ENCODE peak calls at places on chromosome 1, in five cellular contexts. One of them, this sample, is unnamed.

GRCh38 chr1:228037401-228038386 is 30.9 kb downstream of the WNT3A start:
- DNase-seq in activated T-helper 9 cell treated with anti-CD3 and anti-CD28 coated beads, Interleukin-2, amount 50 U/mL, for 16 hours: no peak
- DNase-seq in GM06990: peak; percentile 60
- DNase-seq in PC-3: no peak
- DNase-seq in T-helper 9 cell: no peak
- DNase-seq in this sample: no peak

GRCh38 chr1:6587261-6588005 is 7.6 kb downstream of the ZBTB48 start:
- DNase-seq in activated T-helper 9 cell treated with anti-CD3 and anti-CD28 coated beads, Interleukin-2, amount 50 U/mL, for 16 hours: no peak
- DNase-seq in GM06990: no peak
- DNase-seq in PC-3: peak; percentile 60
- DNase-seq in T-helper 9 cell: no peak
- DNase-seq in this sample: no peak

GRCh38 chr1:179251675-179252074 is 22.2 kb upstream of the ABL2 start:
- DNase-seq in activated T-helper 9 cell treated with anti-CD3 and anti-CD28 coated beads, Interleukin-2, amount 50 U/mL, for 16 hours: no peak
- DNase-seq in GM06990: no peak
- DNase-seq in PC-3: peak; percentile 44
- DNase-seq in T-helper 9 cell: no peak
- DNase-seq in this sample: peak; percentile 65

GRCh38 chr1:201126832-201127754 is at the start of gene ASCL5:
- DNase-seq in activated T-helper 9 cell treated with anti-CD3 and anti-CD28 coated beads, Interleukin-2, amount 50 U/mL, for 16 hours: no peak
- DNase-seq in GM06990: no peak
- DNase-seq in PC-3: peak; percentile 100
- DNase-seq in T-helper 9 cell: no peak
- DNase-seq in this sample: peak; percentile 40

GRCh38 chr1:216173315-216173714 is 249.9 kb downstream of the USH2A start:
- DNase-seq in activated T-helper 9 cell treated with anti-CD3 and anti-CD28 coated beads, Interleukin-2, amount 50 U/mL, for 16 hours: no peak
- DNase-seq in GM06990: no peak
- DNase-seq in PC-3: no peak
- DNase-seq in T-helper 9 cell: no peak
- DNase-seq in this sample: no peak

GRCh38 chr1:151546006-151546925 is 6.2 kb downstream of the TUFT1 start:
- DNase-seq in activated T-helper 9 cell treated with anti-CD3 and anti-CD28 coated beads, Interleukin-2, amount 50 U/mL, for 16 hours: no peak
- DNase-seq in GM06990: no peak
- DNase-seq in PC-3: no peak
- DNase-seq in T-helper 9 cell: no peak
- DNase-seq in this sample: no peak

GRCh38 chr1:11078631-11079030 is 18.8 kb upstream of the SRM start:
- DNase-seq in activated T-helper 9 cell treated with anti-CD3 and anti-CD28 coated beads, Interleukin-2, amount 50 U/mL, for 16 hours: no peak
- DNase-seq in GM06990: no peak
- DNase-seq in PC-3: no peak
- DNase-seq in T-helper 9 cell: no peak
- DNase-seq in this sample: peak; percentile 77

GRCh38 chr1:3731543-3731942 is 20.7 kb upstream of the CCDC27 start:
- DNase-seq in activated T-helper 9 cell treated with anti-CD3 and anti-CD28 coated beads, Interleukin-2, amount 50 U/mL, for 16 hours: no peak
- DNase-seq in GM06990: no peak
- DNase-seq in PC-3: no peak
- DNase-seq in T-helper 9 cell: no peak
- DNase-seq in this sample: no peak

GRCh38 chr1:12617901-12618660 is at the start of gene DHRS3:
- DNase-seq in activated T-helper 9 cell treated with anti-CD3 and anti-CD28 coated beads, Interleukin-2, amount 50 U/mL, for 16 hours: peak; percentile 47
- DNase-seq in GM06990: peak; percentile 58
- DNase-seq in PC-3: peak; percentile 89
- DNase-seq in T-helper 9 cell: peak; percentile 49
- DNase-seq in this sample: peak; percentile 75

GRCh38 chr1:118773656-118774055 is 214.5 kb downstream of the TBX15 start:
- DNase-seq in activated T-helper 9 cell treated with anti-CD3 and anti-CD28 coated beads, Interleukin-2, amount 50 U/mL, for 16 hours: no peak
- DNase-seq in GM06990: no peak
- DNase-seq in PC-3: peak; percentile 59
- DNase-seq in T-helper 9 cell: no peak
- DNase-seq in this sample: no peak

GRCh38 chr1:6279721-6280383 is 19.0 kb upstream of the GPR153 start:
- DNase-seq in activated T-helper 9 cell treated with anti-CD3 and anti-CD28 coated beads, Interleukin-2, amount 50 U/mL, for 16 hours: no peak
- DNase-seq in GM06990: no peak
- DNase-seq in PC-3: no peak
- DNase-seq in T-helper 9 cell: no peak
- DNase-seq in this sample: no peak

This sample was measured in AG08395.